ENCODE peak calls at places on chromosomes 1 and 21, in seven cellular contexts. One of them, this sample, is unnamed.

GRCh38 chr1:154427173-154428139 is 22.3 kb downstream of the IL6R start:
- DNase-seq in GM23248: no peak
- DNase-seq in DND-41: no peak
- DNase-seq in CD8-positive, alpha-beta T cell: no peak
- DNase-seq in mesendoderm: no peak
- DNase-seq in heart right ventricle: peak; percentile 60
- DNase-seq in A673: no peak
- DNase-seq in this sample: no peak

GRCh38 chr1:188669715-188670114 is 1807.9 kb downstream of the BRINP3 start:
- DNase-seq in GM23248: no peak
- DNase-seq in DND-41: no peak
- DNase-seq in CD8-positive, alpha-beta T cell: no peak
- DNase-seq in mesendoderm: no peak
- DNase-seq in heart right ventricle: no peak
- DNase-seq in A673: peak; percentile 68
- DNase-seq in this sample: no peak

GRCh38 chr1:189859385-189859977 is 618.2 kb downstream of the BRINP3 start:
- DNase-seq in GM23248: no peak
- DNase-seq in DND-41: peak; percentile 29
- DNase-seq in CD8-positive, alpha-beta T cell: no peak
- DNase-seq in mesendoderm: peak; percentile 64
- DNase-seq in heart right ventricle: no peak
- DNase-seq in A673: peak; percentile 42
- DNase-seq in this sample: no peak

GRCh38 chr1:68093737-68094136 is 43.3 kb upstream of the DIRAS3 start:
- DNase-seq in GM23248: peak; percentile 58
- DNase-seq in DND-41: no peak
- DNase-seq in CD8-positive, alpha-beta T cell: no peak
- DNase-seq in mesendoderm: no peak
- DNase-seq in heart right ventricle: no peak
- DNase-seq in A673: no peak
- DNase-seq in this sample: no peak

GRCh38 chr1:58741689-58742553 is 41.9 kb downstream of the JUN start:
- DNase-seq in GM23248: no peak
- DNase-seq in DND-41: no peak
- DNase-seq in CD8-positive, alpha-beta T cell: no peak
- DNase-seq in mesendoderm: peak; percentile 34
- DNase-seq in heart right ventricle: no peak
- DNase-seq in A673: peak; percentile 73
- DNase-seq in this sample: no peak

GRCh38 chr1:223843934-223844333 is 1.8 kb downstream of the TP53BP2 start:
- DNase-seq in GM23248: peak; percentile 13
- DNase-seq in DND-41: no peak
- DNase-seq in CD8-positive, alpha-beta T cell: no peak
- DNase-seq in mesendoderm: no peak
- DNase-seq in heart right ventricle: no peak
- DNase-seq in A673: no peak
- DNase-seq in this sample: no peak

GRCh38 chr1:200131551-200132125 is 104.1 kb downstream of the NR5A2 start:
- DNase-seq in GM23248: no peak
- DNase-seq in DND-41: no peak
- DNase-seq in CD8-positive, alpha-beta T cell: no peak
- DNase-seq in mesendoderm: peak; percentile 21
- DNase-seq in heart right ventricle: no peak
- DNase-seq in A673: no peak
- DNase-seq in this sample: no peak

GRCh38 chr1:22031214-22031962 is 21.1 kb upstream of the CDC42 start:
- DNase-seq in GM23248: no peak
- DNase-seq in DND-41: no peak
- DNase-seq in CD8-positive, alpha-beta T cell: no peak
- DNase-seq in mesendoderm: no peak
- DNase-seq in heart right ventricle: peak; percentile 35
- DNase-seq in A673: no peak
- DNase-seq in this sample: no peak

GRCh38 chr1:9825101-9826074 is 1.6 kb upstream of the CLSTN1 start:
- DNase-seq in GM23248: peak; percentile 87
- DNase-seq in DND-41: peak; percentile 18
- DNase-seq in CD8-positive, alpha-beta T cell: peak; percentile 22
- DNase-seq in mesendoderm: peak; percentile 97
- DNase-seq in heart right ventricle: peak; percentile 48
- DNase-seq in A673: peak; percentile 58
- DNase-seq in this sample: no peak

GRCh38 chr21:33067045-33067444 is 2.9 kb upstream of the OLIG1 start:
- DNase-seq in GM23248: no peak
- DNase-seq in DND-41: no peak
- DNase-seq in CD8-positive, alpha-beta T cell: no peak
- DNase-seq in mesendoderm: no peak
- DNase-seq in heart right ventricle: no peak
- DNase-seq in A673: no peak
- DNase-seq in this sample: no peak

GRCh38 chr21:33266784-33267135 is 593 bp downstream of the IL10RB start:
- DNase-seq in GM23248: peak; percentile 34
- DNase-seq in DND-41: peak; percentile 61
- DNase-seq in CD8-positive, alpha-beta T cell: peak; percentile 44
- DNase-seq in mesendoderm: no peak
- DNase-seq in heart right ventricle: no peak
- DNase-seq in A673: no peak
- DNase-seq in this sample: no peak

GRCh38 chr1:11522400-11523235 is 43.7 kb downstream of the DISP3 start:
- DNase-seq in GM23248: no peak
- DNase-seq in DND-41: no peak
- DNase-seq in CD8-positive, alpha-beta T cell: no peak
- DNase-seq in mesendoderm: no peak
- DNase-seq in heart right ventricle: no peak
- DNase-seq in A673: no peak
- DNase-seq in this sample: no peak

GRCh38 chr1:34176830-34177613 is at the start of gene C1orf94:
- DNase-seq in GM23248: peak; percentile 28
- DNase-seq in DND-41: no peak
- DNase-seq in CD8-positive, alpha-beta T cell: no peak
- DNase-seq in mesendoderm: peak; percentile 59
- DNase-seq in heart right ventricle: no peak
- DNase-seq in A673: peak; percentile 40
- DNase-seq in this sample: no peak

GRCh38 chr1:171251042-171251740 is 2.9 kb downstream of the FMO1 start:
- DNase-seq in GM23248: peak; percentile 58
- DNase-seq in DND-41: no peak
- DNase-seq in CD8-positive, alpha-beta T cell: no peak
- DNase-seq in mesendoderm: peak; percentile 43
- DNase-seq in heart right ventricle: peak; percentile 14
- DNase-seq in A673: peak; percentile 37
- DNase-seq in this sample: no peak

GRCh38 chr1:200473698-200474371 is 64.0 kb upstream of the ZNF281 start:
- DNase-seq in GM23248: peak; percentile 50
- DNase-seq in DND-41: no peak
- DNase-seq in CD8-positive, alpha-beta T cell: no peak
- DNase-seq in mesendoderm: no peak
- DNase-seq in heart right ventricle: no peak
- DNase-seq in A673: no peak
- DNase-seq in this sample: no peak

GRCh38 chr1:65147424-65148177 is 402 bp upstream of the AK4 start:
- DNase-seq in GM23248: peak; percentile 73
- DNase-seq in DND-41: no peak
- DNase-seq in CD8-positive, alpha-beta T cell: no peak
- DNase-seq in mesendoderm: peak; percentile 43
- DNase-seq in heart right ventricle: peak; percentile 24
- DNase-seq in A673: peak; percentile 36
- DNase-seq in this sample: peak; percentile 7

GRCh38 chr1:3741566-3742438 is 10.4 kb upstream of the CCDC27 start:
- DNase-seq in GM23248: no peak
- DNase-seq in DND-41: no peak
- DNase-seq in CD8-positive, alpha-beta T cell: no peak
- DNase-seq in mesendoderm: no peak
- DNase-seq in heart right ventricle: no peak
- DNase-seq in A673: no peak
- DNase-seq in this sample: no peak

GRCh38 chr1:226884966-226885820 is 14.8 kb downstream of the PSEN2 start:
- DNase-seq in GM23248: no peak
- DNase-seq in DND-41: no peak
- DNase-seq in CD8-positive, alpha-beta T cell: no peak
- DNase-seq in mesendoderm: no peak
- DNase-seq in heart right ventricle: no peak
- DNase-seq in A673: no peak
- DNase-seq in this sample: no peak

GRCh38 chr1:157403203-157403602 is 149.1 kb downstream of the FCRL5 start:
- DNase-seq in GM23248: peak; percentile 14
- DNase-seq in DND-41: no peak
- DNase-seq in CD8-positive, alpha-beta T cell: no peak
- DNase-seq in mesendoderm: peak; percentile 88
- DNase-seq in heart right ventricle: no peak
- DNase-seq in A673: peak; percentile 10
- DNase-seq in this sample: no peak

GRCh38 chr1:78280626-78281025 is 210.1 kb upstream of the PTGFR start:
- DNase-seq in GM23248: no peak
- DNase-seq in DND-41: no peak
- DNase-seq in CD8-positive, alpha-beta T cell: no peak
- DNase-seq in mesendoderm: no peak
- DNase-seq in heart right ventricle: no peak
- DNase-seq in A673: no peak
- DNase-seq in this sample: no peak

GRCh38 chr21:45768011-45768740 is 124.7 kb downstream of the PCBP3 start:
- DNase-seq in GM23248: peak; percentile 45
- DNase-seq in DND-41: no peak
- DNase-seq in CD8-positive, alpha-beta T cell: no peak
- DNase-seq in mesendoderm: no peak
- DNase-seq in heart right ventricle: no peak
- DNase-seq in A673: no peak
- DNase-seq in this sample: no peak

GRCh38 chr1:36279110-36279788 is 26.9 kb upstream of the SH3D21 start:
- DNase-seq in GM23248: peak; percentile 84
- DNase-seq in DND-41: no peak
- DNase-seq in CD8-positive, alpha-beta T cell: no peak
- DNase-seq in mesendoderm: no peak
- DNase-seq in heart right ventricle: no peak
- DNase-seq in A673: no peak
- DNase-seq in this sample: no peak

GRCh38 chr1:41378999-41379740 is 17.9 kb downstream of the FOXO6 start:
- DNase-seq in GM23248: no peak
- DNase-seq in DND-41: no peak
- DNase-seq in CD8-positive, alpha-beta T cell: no peak
- DNase-seq in mesendoderm: no peak
- DNase-seq in heart right ventricle: no peak
- DNase-seq in A673: no peak
- DNase-seq in this sample: no peak

GRCh38 chr1:170095976-170096725 is 21.7 kb upstream of the KIFAP3 start:
- DNase-seq in GM23248: no peak
- DNase-seq in DND-41: no peak
- DNase-seq in CD8-positive, alpha-beta T cell: no peak
- DNase-seq in mesendoderm: peak; percentile 2
- DNase-seq in heart right ventricle: no peak
- DNase-seq in A673: peak; percentile 45
- DNase-seq in this sample: no peak

GRCh38 chr1:223785808-223786207 is 59.9 kb downstream of the TP53BP2 start:
- DNase-seq in GM23248: no peak
- DNase-seq in DND-41: no peak
- DNase-seq in CD8-positive, alpha-beta T cell: no peak
- DNase-seq in mesendoderm: no peak
- DNase-seq in heart right ventricle: no peak
- DNase-seq in A673: no peak
- DNase-seq in this sample: no peak

DNA sequence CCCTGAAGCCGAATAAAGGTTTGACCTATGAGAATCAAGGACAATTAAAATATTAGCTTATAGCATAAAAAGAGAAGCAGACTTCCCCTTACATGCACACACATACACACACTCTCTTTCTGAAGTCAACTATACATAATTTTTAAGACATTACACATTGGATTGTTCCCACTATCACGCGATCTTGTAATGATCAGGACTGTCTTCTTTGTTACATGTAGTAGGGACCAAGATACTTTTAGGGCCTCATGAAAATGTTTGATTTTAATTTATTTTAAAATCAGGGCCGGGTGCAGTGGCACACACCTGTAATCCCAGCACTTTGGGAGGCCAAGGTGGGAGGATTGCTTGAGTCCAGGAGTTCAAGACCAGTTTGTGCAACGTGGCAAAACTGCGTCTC is 16.4 kb upstream of the IRF2BP2 start:
- DNase-seq in GM23248: no peak
- DNase-seq in DND-41: no peak
- DNase-seq in CD8-positive, alpha-beta T cell: no peak
- DNase-seq in mesendoderm: no peak
- DNase-seq in heart right ventricle: no peak
- DNase-seq in A673: no peak
- DNase-seq in this sample: no peak
- H3K4me1 ChIP-seq in GM23248: peaks cover 50% of the 10 kb centered on the region
- H3K4me1 ChIP-seq in DND-41: no peaks in the 10 kb centered on the region
- H3K4me1 ChIP-seq in CD8-positive, alpha-beta T cell: no peaks in the 10 kb centered on the region
- H3K4me1 ChIP-seq in mesendoderm: no peaks in the 10 kb centered on the region
- H3K4me1 ChIP-seq in heart right ventricle: no peaks in the 10 kb centered on the region
- H3K4me1 ChIP-seq in A673: no peaks in the 10 kb centered on the region
- H3K4me1 ChIP-seq in this sample: peaks cover 17% of the 10 kb centered on the region

GRCh38 chr1:56824956-56825355 is 5.8 kb upstream of the FYB2 start:
- DNase-seq in GM23248: peak; percentile 13
- DNase-seq in DND-41: no peak
- DNase-seq in CD8-positive, alpha-beta T cell: no peak
- DNase-seq in mesendoderm: no peak
- DNase-seq in heart right ventricle: no peak
- DNase-seq in A673: no peak
- DNase-seq in this sample: no peak
- H3K4me3 ChIP-seq in GM23248: no peak overlapping the region
- H3K4me3 ChIP-seq in DND-41: no peak overlapping the region
- H3K4me3 ChIP-seq in CD8-positive, alpha-beta T cell: no peak overlapping the region
- H3K4me3 ChIP-seq in mesendoderm: no peak overlapping the region
- H3K4me3 ChIP-seq in heart right ventricle: no peak overlapping the region
- H3K4me3 ChIP-seq in A673: no peak overlapping the region
- H3K4me3 ChIP-seq in this sample: no peak overlapping the region

DNA sequence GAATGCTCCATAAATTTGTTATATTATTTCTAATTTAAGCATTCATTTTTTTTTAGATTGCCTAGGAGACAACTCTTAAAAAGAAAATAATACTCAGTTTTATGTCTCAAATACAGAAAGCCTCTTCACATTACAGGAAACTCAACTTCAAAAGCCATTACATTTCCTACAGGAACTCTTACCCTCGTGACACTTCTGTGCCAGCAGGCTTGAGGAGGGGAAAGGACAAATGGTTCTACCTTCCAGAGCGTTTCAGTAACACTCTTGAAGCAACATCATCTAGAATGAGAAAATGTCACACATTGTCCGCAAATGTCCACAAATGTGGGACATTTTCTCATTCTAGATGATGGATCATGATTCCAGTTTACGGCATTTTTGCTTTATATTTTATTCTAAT is 51.7 kb downstream of the PTPN14 start:
- DNase-seq in GM23248: no peak
- DNase-seq in DND-41: no peak
- DNase-seq in CD8-positive, alpha-beta T cell: no peak
- DNase-seq in mesendoderm: no peak
- DNase-seq in heart right ventricle: no peak
- DNase-seq in A673: no peak
- DNase-seq in this sample: no peak
- H3K4me1 ChIP-seq in GM23248: peaks cover 39% of the 10 kb centered on the region
- H3K4me1 ChIP-seq in DND-41: no peaks in the 10 kb centered on the region
- H3K4me1 ChIP-seq in CD8-positive, alpha-beta T cell: no peaks in the 10 kb centered on the region
- H3K4me1 ChIP-seq in mesendoderm: peaks cover 11% of the 10 kb centered on the region
- H3K4me1 ChIP-seq in heart right ventricle: peaks cover 8% of the 10 kb centered on the region
- H3K4me1 ChIP-seq in A673: peaks cover 53% of the 10 kb centered on the region
- H3K4me1 ChIP-seq in this sample: peaks cover 23% of the 10 kb centered on the region

DNA sequence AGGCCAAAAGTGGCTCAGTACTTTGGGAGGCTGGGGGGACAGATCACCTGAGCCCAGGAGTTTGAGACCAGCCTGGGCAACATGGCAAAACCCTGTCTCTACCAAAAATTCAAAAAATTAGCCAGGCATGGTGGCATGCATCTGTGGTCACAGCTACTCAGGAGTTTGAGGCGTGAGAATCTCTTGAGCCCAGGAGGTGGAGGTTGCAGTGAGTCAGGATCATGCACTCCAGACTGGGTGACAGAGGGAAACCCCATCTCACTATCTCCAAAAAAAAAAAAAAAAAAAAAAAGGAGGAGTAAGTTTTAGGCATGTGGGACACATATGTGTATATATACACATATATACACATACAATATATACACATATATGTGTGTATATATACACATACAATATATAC is 165.3 kb upstream of the DPYD start:
- DNase-seq in GM23248: peak; percentile 80
- DNase-seq in DND-41: no peak
- DNase-seq in CD8-positive, alpha-beta T cell: no peak
- DNase-seq in mesendoderm: peak; percentile 65
- DNase-seq in heart right ventricle: no peak
- DNase-seq in A673: no peak
- DNase-seq in this sample: no peak
- H3K4me3 ChIP-seq in GM23248: no peak overlapping the region
- H3K4me3 ChIP-seq in DND-41: no peak overlapping the region
- H3K4me3 ChIP-seq in CD8-positive, alpha-beta T cell: no peak overlapping the region
- H3K4me3 ChIP-seq in mesendoderm: no peak overlapping the region
- H3K4me3 ChIP-seq in heart right ventricle: no peak overlapping the region
- H3K4me3 ChIP-seq in A673: no peak overlapping the region
- H3K4me3 ChIP-seq in this sample: no peak overlapping the region